ENCODE peak calls at places on chromosomes 16 and 17, in four cellular contexts. B is IMR-90, V is neuronal stem cell, W is mesendoderm. Z is an unnamed sample.
A peak's percentile ranks its signal among the peaks of the same experiment; 100 is the strongest.

GRCh38 chr16:88507231-88507743 is 54.2 kb downstream of the ZFPM1 start:
- DNase-seq in B (no peak), V (no peak), W (no peak), Z (no peak)

GRCh38 chr17:70208080-70208794 is 38.9 kb downstream of the KCNJ2 start:
- DNase-seq in B (no peak), V (no peak), W (peak; percentile 3), Z (peak; percentile 54)

GRCh38 chr17:17289091-17289490 is 8.0 kb upstream of the COPS3 start:
- DNase-seq in B (no peak), V (no peak), W (no peak), Z (no peak)

GRCh38 chr16:55552621-55553020 is 13.9 kb upstream of the CAPNS2 start:
- DNase-seq in B (peak; percentile 69), V (no peak), W (no peak), Z (peak; percentile 70)

GRCh38 chr16:2237552-2238395 is 1.5 kb downstream of the DNASE1L2 start:
- DNase-seq in B (no peak), V (no peak), W (peak; percentile 32), Z (peak; percentile 35)

GRCh38 chr17:1714488-1714979 is 4.4 kb upstream of the TLCD2 start:
- DNase-seq in B (peak; percentile 97), V (peak; percentile 92), W (peak; percentile 98), Z (peak; percentile 96)

GRCh38 chr17:48577946-48578615 is at the start of gene HOXB4:
- DNase-seq in B (peak; percentile 88), V (no peak), W (peak; percentile 75), Z (peak; percentile 70)

GRCh38 chr16:67372664-67373063 is 20.6 kb downstream of the TPPP3 start:
- DNase-seq in B (peak; percentile 36), V (no peak), W (no peak), Z (peak; percentile 68)

GRCh38 chr17:76888661-76889060 is 20.5 kb downstream of the MGAT5B start:
- DNase-seq in B (no peak), V (no peak), W (peak; percentile 55), Z (no peak)

GRCh38 chr16:82657239-82657638 is 30.5 kb downstream of the CDH13 start:
- DNase-seq in B (peak; percentile 79), V (no peak), W (no peak), Z (peak; percentile 7)

GRCh38 chr16:56368545-56368944 is 56.8 kb downstream of the AMFR start:
- DNase-seq in B (no peak), V (no peak), W (no peak), Z (no peak)

DNA sequence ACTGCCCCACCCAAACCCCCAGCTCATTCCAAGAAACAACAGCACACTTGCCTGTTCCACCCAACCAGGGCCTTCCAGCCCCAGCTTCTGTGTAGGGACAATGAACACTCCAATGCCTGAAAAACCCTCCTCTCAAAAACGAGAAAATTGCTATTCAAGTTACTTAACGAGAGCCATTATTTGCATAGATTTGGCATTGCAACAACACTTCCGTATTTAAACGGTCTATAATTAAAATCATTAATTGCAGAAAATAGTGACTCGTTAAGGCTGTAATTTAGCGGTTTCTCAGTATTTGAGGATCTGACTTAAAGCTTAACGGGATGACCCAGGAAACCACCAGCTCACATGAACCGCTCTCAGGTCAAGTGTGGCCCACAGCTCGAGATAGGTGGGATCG is 147.1 kb downstream of the C16orf78 start:
- DNase-seq in B (no peak), V (no peak), W (no peak), Z (no peak)
- H4K8ac ChIP-seq in B (no peak overlapping the region), V (no peak overlapping the region), W (no peak overlapping the region), Z (no peak overlapping the region)

GRCh38 chr16:49315602-49316001 is 34.0 kb upstream of the CBLN1 start:
- DNase-seq in B (no peak), V (no peak), W (no peak), Z (no peak)

GRCh38 chr16:49311823-49312222 is 30.2 kb upstream of the CBLN1 start:
- DNase-seq in B (no peak), V (no peak), W (no peak), Z (no peak)

GRCh38 chr16:49312389-49312990 is 30.9 kb upstream of the CBLN1 start:
- DNase-seq in B (no peak), V (no peak), W (no peak), Z (no peak)
- H3K4me3 ChIP-seq in B (no peak overlapping the region), V (no peak overlapping the region), W (no peak overlapping the region), Z (no peak overlapping the region)

DNA sequence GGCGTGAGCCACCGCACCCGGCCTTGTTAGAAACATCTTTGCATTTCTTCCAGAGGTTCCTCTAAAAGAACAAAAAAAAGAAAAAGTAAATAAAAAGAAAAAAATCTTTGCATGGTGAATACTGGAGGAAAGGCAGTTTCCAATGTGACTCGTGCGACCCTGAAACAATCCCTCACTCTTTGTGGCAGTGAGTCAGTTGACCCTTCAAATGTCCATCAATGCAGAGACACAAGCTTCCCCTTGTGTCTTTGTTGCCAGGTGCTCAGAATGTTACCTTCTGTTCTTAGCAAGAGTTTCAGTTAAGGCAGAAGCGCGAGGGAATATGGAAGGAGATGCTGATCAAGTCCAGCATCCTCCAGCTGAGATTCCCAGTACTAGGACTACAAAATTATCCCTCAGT is 16.4 kb downstream of the CACNG4 start:
- DNase-seq in B (peak; percentile 17), V (no peak), W (no peak), Z (no peak)
- H3K27me3 ChIP-seq in B (peaks cover 54% of the 10 kb centered on the region), V (no peaks in the 10 kb centered on the region), W (no peaks in the 10 kb centered on the region), Z (no peaks in the 10 kb centered on the region)

DNA sequence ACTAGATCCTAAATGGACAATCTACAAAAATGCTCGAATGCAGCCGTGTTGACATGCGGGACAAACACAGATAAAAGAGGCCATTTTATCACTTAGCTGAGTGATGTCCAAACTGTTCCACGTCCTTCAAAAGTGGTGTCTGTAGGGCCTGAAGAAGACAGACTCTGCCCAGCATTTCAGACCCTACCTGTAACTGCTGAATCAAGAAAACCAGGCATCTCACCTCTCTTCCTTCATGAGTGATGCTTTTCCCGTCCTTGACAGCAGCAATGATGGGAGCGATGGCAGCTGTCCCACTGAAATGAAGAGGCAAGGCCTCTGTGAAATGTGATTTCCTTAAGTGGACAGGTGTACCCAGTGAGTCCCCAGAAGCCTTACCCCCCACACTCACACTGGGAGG is 12.3 kb downstream of the ELAC2 start:
- DNase-seq in B (no peak), V (no peak), W (no peak), Z (no peak)
- H4K8ac ChIP-seq in B (no peak overlapping the region), V (no peak overlapping the region), W (no peak overlapping the region), Z (no peak overlapping the region)